ENCODE peak calls at places on chromosomes 3 and 15, in five cellular contexts. One of them, this sample, is unnamed.

GRCh38 chr3:15460891-15461524 is 33.6 kb downstream of the EAF1 start:
- DNase-seq in HFFc6: no peak
- DNase-seq in astrocyte of the spinal cord: no peak
- DNase-seq in GM06990: no peak
- DNase-seq in endothelial cell: no peak
- DNase-seq in this sample: no peak

GRCh38 chr3:132255041-132255745 is 62.0 kb upstream of the ACP3 start:
- DNase-seq in HFFc6: peak
- DNase-seq in astrocyte of the spinal cord: peak
- DNase-seq in GM06990: no peak
- DNase-seq in endothelial cell: no peak
- DNase-seq in this sample: no peak

GRCh38 chr15:66761723-66762595 is 59.9 kb downstream of the SMAD6 start:
- DNase-seq in HFFc6: peak
- DNase-seq in astrocyte of the spinal cord: peak
- DNase-seq in GM06990: no peak
- DNase-seq in endothelial cell: no peak
- DNase-seq in this sample: no peak

GRCh38 chr15:72496783-72497182 is 22.7 kb downstream of the ARIH1 start:
- DNase-seq in HFFc6: no peak
- DNase-seq in astrocyte of the spinal cord: no peak
- DNase-seq in GM06990: no peak
- DNase-seq in endothelial cell: no peak
- DNase-seq in this sample: no peak

GRCh38 chr3:75294124-75294523 is 370.0 kb upstream of the FRG2C start:
- DNase-seq in HFFc6: peak
- DNase-seq in astrocyte of the spinal cord: peak
- DNase-seq in GM06990: no peak
- DNase-seq in endothelial cell: peak
- DNase-seq in this sample: peak

GRCh38 chr15:68783226-68784054 is 37.3 kb downstream of the ANP32A start:
- DNase-seq in HFFc6: no peak
- DNase-seq in astrocyte of the spinal cord: no peak
- DNase-seq in GM06990: no peak
- DNase-seq in endothelial cell: peak
- DNase-seq in this sample: peak

GRCh38 chr3:167078070-167078622 is 302.0 kb downstream of the ZBBX start:
- DNase-seq in HFFc6: no peak
- DNase-seq in astrocyte of the spinal cord: peak
- DNase-seq in GM06990: no peak
- DNase-seq in endothelial cell: no peak
- DNase-seq in this sample: no peak

GRCh38 chr15:45644437-45644836 is 9.6 kb downstream of the SQOR start:
- DNase-seq in HFFc6: no peak
- DNase-seq in astrocyte of the spinal cord: no peak
- DNase-seq in GM06990: no peak
- DNase-seq in endothelial cell: no peak
- DNase-seq in this sample: no peak

GRCh38 chr3:41893977-41894376 is 67.9 kb downstream of the ULK4 start:
- DNase-seq in HFFc6: peak
- DNase-seq in astrocyte of the spinal cord: peak
- DNase-seq in GM06990: no peak
- DNase-seq in endothelial cell: peak
- DNase-seq in this sample: peak

GRCh38 chr3:184380627-184381260 is 890 bp downstream of the CHRD start:
- DNase-seq in HFFc6: no peak
- DNase-seq in astrocyte of the spinal cord: no peak
- DNase-seq in GM06990: no peak
- DNase-seq in endothelial cell: no peak
- DNase-seq in this sample: peak

GRCh38 chr3:13535905-13536304 is 13.0 kb upstream of the FBLN2 start:
- DNase-seq in HFFc6: no peak
- DNase-seq in astrocyte of the spinal cord: no peak
- DNase-seq in GM06990: no peak
- DNase-seq in endothelial cell: no peak
- DNase-seq in this sample: no peak

GRCh38 chr3:17501745-17502144 is 240.7 kb downstream of the TBC1D5 start:
- DNase-seq in HFFc6: no peak
- DNase-seq in astrocyte of the spinal cord: no peak
- DNase-seq in GM06990: no peak
- DNase-seq in endothelial cell: no peak
- DNase-seq in this sample: no peak

GRCh38 chr3:17508180-17508752 is 234.2 kb downstream of the TBC1D5 start:
- DNase-seq in HFFc6: no peak
- DNase-seq in astrocyte of the spinal cord: no peak
- DNase-seq in GM06990: no peak
- DNase-seq in endothelial cell: no peak
- DNase-seq in this sample: no peak

GRCh38 chr3:17510265-17510664 is 232.2 kb downstream of the TBC1D5 start:
- DNase-seq in HFFc6: no peak
- DNase-seq in astrocyte of the spinal cord: no peak
- DNase-seq in GM06990: no peak
- DNase-seq in endothelial cell: no peak
- DNase-seq in this sample: no peak

GRCh38 chr3:17505856-17506255 is 236.6 kb downstream of the TBC1D5 start:
- DNase-seq in HFFc6: no peak
- DNase-seq in astrocyte of the spinal cord: peak
- DNase-seq in GM06990: no peak
- DNase-seq in endothelial cell: no peak
- DNase-seq in this sample: no peak

GRCh38 chr3:17507480-17507879 is 235.0 kb downstream of the TBC1D5 start:
- DNase-seq in HFFc6: no peak
- DNase-seq in astrocyte of the spinal cord: no peak
- DNase-seq in GM06990: no peak
- DNase-seq in endothelial cell: no peak
- DNase-seq in this sample: no peak
- TF ChIP-seq CTCF in HFFc6: no peak
- TF ChIP-seq CTCF in astrocyte of the spinal cord: no peak
- TF ChIP-seq CTCF in GM06990: no peak
- TF ChIP-seq CTCF in endothelial cell: no peak
- TF ChIP-seq CTCF in this sample: no peak

GRCh38 chr3:134453631-134454030 is 32.2 kb downstream of the ANAPC13 start:
- DNase-seq in HFFc6: no peak
- DNase-seq in astrocyte of the spinal cord: no peak
- DNase-seq in GM06990: no peak
- DNase-seq in endothelial cell: no peak
- DNase-seq in this sample: no peak
- TF ChIP-seq CTCF in HFFc6: peak
- TF ChIP-seq CTCF in astrocyte of the spinal cord: peak
- TF ChIP-seq CTCF in GM06990: peak
- TF ChIP-seq CTCF in endothelial cell: no peak
- TF ChIP-seq CTCF in this sample: no peak

GRCh38 chr3:122777077-122777476 is 16.6 kb downstream of the HSPBAP1 start:
- DNase-seq in HFFc6: no peak
- DNase-seq in astrocyte of the spinal cord: no peak
- DNase-seq in GM06990: no peak
- DNase-seq in endothelial cell: no peak
- DNase-seq in this sample: no peak

GRCh38 chr3:122773856-122774535 is 19.6 kb downstream of the HSPBAP1 start:
- DNase-seq in HFFc6: no peak
- DNase-seq in astrocyte of the spinal cord: no peak
- DNase-seq in GM06990: peak
- DNase-seq in endothelial cell: no peak
- DNase-seq in this sample: peak

GRCh38 chr3:122772827-122773226 is 20.8 kb downstream of the HSPBAP1 start:
- DNase-seq in HFFc6: no peak
- DNase-seq in astrocyte of the spinal cord: no peak
- DNase-seq in GM06990: no peak
- DNase-seq in endothelial cell: no peak
- DNase-seq in this sample: no peak

GRCh38 chr3:122776675-122777074 is 17.0 kb downstream of the HSPBAP1 start:
- DNase-seq in HFFc6: no peak
- DNase-seq in astrocyte of the spinal cord: no peak
- DNase-seq in GM06990: no peak
- DNase-seq in endothelial cell: no peak
- DNase-seq in this sample: no peak

DNA sequence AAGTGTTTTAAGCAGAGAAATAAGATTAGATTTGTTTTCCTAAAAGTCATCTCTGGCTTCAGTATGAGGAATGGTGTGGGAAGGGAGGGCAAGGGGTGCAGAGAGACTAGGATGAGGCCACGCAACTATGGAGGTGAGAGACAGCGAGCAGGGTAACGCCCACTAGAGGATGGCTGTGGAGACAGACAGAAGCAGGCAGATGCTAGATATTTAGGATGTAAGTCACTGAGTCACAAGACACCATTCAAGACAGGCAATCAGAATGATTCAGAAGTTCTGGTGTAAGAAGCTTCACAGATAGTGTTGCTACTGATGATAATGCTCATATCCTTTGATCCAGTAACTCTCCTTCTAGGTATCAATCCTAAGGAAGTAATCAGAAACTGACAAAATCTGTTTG is 19.1 kb downstream of the HSPBAP1 start:
- DNase-seq in HFFc6: peak
- DNase-seq in astrocyte of the spinal cord: no peak
- DNase-seq in GM06990: no peak
- DNase-seq in endothelial cell: no peak
- DNase-seq in this sample: peak
- TF ChIP-seq CTCF in HFFc6: peak
- TF ChIP-seq CTCF in astrocyte of the spinal cord: no peak
- TF ChIP-seq CTCF in GM06990: no peak
- TF ChIP-seq CTCF in endothelial cell: no peak
- TF ChIP-seq CTCF in this sample: no peak

GRCh38 chr15:80984856-80985255 is 4.8 kb downstream of the MESD start:
- DNase-seq in HFFc6: peak
- DNase-seq in astrocyte of the spinal cord: no peak
- DNase-seq in GM06990: no peak
- DNase-seq in endothelial cell: no peak
- DNase-seq in this sample: no peak

GRCh38 chr15:80982839-80983238 is 6.8 kb downstream of the MESD start:
- DNase-seq in HFFc6: no peak
- DNase-seq in astrocyte of the spinal cord: no peak
- DNase-seq in GM06990: no peak
- DNase-seq in endothelial cell: no peak
- DNase-seq in this sample: no peak

GRCh38 chr15:80979538-80980200 is 9.9 kb downstream of the MESD start:
- DNase-seq in HFFc6: no peak
- DNase-seq in astrocyte of the spinal cord: no peak
- DNase-seq in GM06990: no peak
- DNase-seq in endothelial cell: no peak
- DNase-seq in this sample: no peak

GRCh38 chr15:80978685-80979084 is 10.9 kb downstream of the MESD start:
- DNase-seq in HFFc6: peak
- DNase-seq in astrocyte of the spinal cord: peak
- DNase-seq in GM06990: no peak
- DNase-seq in endothelial cell: no peak
- DNase-seq in this sample: no peak

GRCh38 chr15:80982205-80982604 is 7.4 kb downstream of the MESD start:
- DNase-seq in HFFc6: no peak
- DNase-seq in astrocyte of the spinal cord: no peak
- DNase-seq in GM06990: no peak
- DNase-seq in endothelial cell: no peak
- DNase-seq in this sample: peak
- TF ChIP-seq CTCF in HFFc6: peak
- TF ChIP-seq CTCF in astrocyte of the spinal cord: peak
- TF ChIP-seq CTCF in GM06990: peak
- TF ChIP-seq CTCF in endothelial cell: no peak
- TF ChIP-seq CTCF in this sample: peak

This sample was measured in GM13976.